ENCODE peak calls at places on chromosomes 4 and X, in nine cellular contexts. F is pancreas, J is heart right ventricle, D is cardiac muscle cell, X is left ventricle myocardium inferior, H is GM23338, C is colonic mucosa, R is tibial artery, Y is breast epithelium. E is an unnamed sample.

GRCh38 chrX:51608766-51609165 is 9.9 kb downstream of the CENPVL3 start:
- DNase-seq in C (no peak), X (no peak), H (no peak), Y (no peak), R (no peak), J (no peak), D (no peak), F (no peak), E (no peak)

GRCh38 chrX:115449742-115450141 is 111.2 kb upstream of the PLS3 start:
- DNase-seq in C (peak; percentile 18), Y (peak; percentile 47), R (peak; percentile 36), D (no peak), H (no peak), F (peak; percentile 40), J (peak; percentile 56), X (peak; percentile 53), E (peak; percentile 47)

GRCh38 chr4:150746156-150746555 is 164.2 kb downstream of the MAB21L2 start:
- DNase-seq in D (no peak), R (no peak), C (no peak), Y (no peak), J (no peak), X (no peak), F (no peak), H (no peak), E (no peak)

GRCh38 chr4:122673252-122673651 is 52.4 kb upstream of the IL21 start:
- DNase-seq in X (no peak), D (no peak), C (peak; percentile 23), R (no peak), Y (no peak), F (no peak), J (no peak), H (peak; percentile 34), E (no peak)

GRCh38 chr4:122576261-122577188 is 44.3 kb downstream of the IL21 start:
- DNase-seq in F (no peak), R (no peak), C (no peak), H (peak; percentile 75), Y (no peak), J (no peak), D (peak; percentile 67), X (no peak), E (no peak)

GRCh38 chr4:128861856-128862518 is 52.5 kb downstream of the JADE1 start:
- DNase-seq in R (no peak), C (no peak), Y (no peak), X (no peak), F (no peak), H (no peak), J (no peak), D (no peak), E (no peak)

GRCh38 chrX:120725874-120726273 is 96.0 kb upstream of the C1GALT1C1 start:
- DNase-seq in H (no peak), C (no peak), J (no peak), R (no peak), X (no peak), F (no peak), Y (no peak), D (no peak), E (no peak)

GRCh38 chr4:18508801-18509200 is 487.2 kb upstream of the LCORL start:
- DNase-seq in Y (no peak), J (no peak), F (no peak), D (no peak), H (peak; percentile 56), R (no peak), X (no peak), C (no peak), E (no peak)

GRCh38 chrX:100625985-100626491 is 10.6 kb downstream of the TSPAN6 start:
- DNase-seq in X (no peak), C (no peak), F (no peak), H (no peak), R (no peak), J (no peak), D (no peak), Y (no peak), E (no peak)

GRCh38 chr4:101791189-101791572 is 651 bp downstream of the BANK1 start:
- DNase-seq in Y (no peak), D (no peak), X (no peak), C (no peak), F (no peak), J (no peak), H (peak; percentile 48), R (no peak), E (peak; percentile 34)

GRCh38 chr4:152590179-152591031 is 54.5 kb upstream of the FBXW7 start:
- DNase-seq in F (no peak), H (no peak), C (no peak), J (no peak), D (no peak), Y (no peak), X (no peak), R (no peak), E (no peak)

GRCh38 chr4:182752158-182752910 is 164.9 kb downstream of the DCTD start:
- DNase-seq in R (no peak), C (no peak), X (no peak), H (peak; percentile 84), D (no peak), J (no peak), Y (no peak), F (no peak), E (no peak)

GRCh38 chrX:78111140-78111931 is 7.3 kb downstream of the PGK1 start:
- DNase-seq in X (no peak), R (no peak), J (no peak), F (peak; percentile 11), D (no peak), C (peak; percentile 40), Y (no peak), H (no peak), E (no peak)

GRCh38 chr4:107376293-107376692 is 340.2 kb upstream of the DKK2 start:
- DNase-seq in J (no peak), R (no peak), Y (no peak), C (no peak), X (no peak), D (no peak), F (no peak), H (no peak), E (no peak)

GRCh38 chr4:107380190-107380589 is 339.8 kb downstream of the PAPSS1 start:
- DNase-seq in C (no peak), F (no peak), J (no peak), H (no peak), Y (no peak), R (no peak), D (no peak), X (no peak), E (no peak)

GRCh38 chr4:107379054-107379869 is 340.8 kb downstream of the PAPSS1 start:
- DNase-seq in H (peak; percentile 6), X (no peak), Y (no peak), F (no peak), D (peak; percentile 9), C (no peak), R (no peak), J (no peak), E (no peak)

GRCh38 chr4:107380836-107381438 is 339.1 kb downstream of the PAPSS1 start:
- DNase-seq in F (no peak), H (peak; percentile 21), C (no peak), J (no peak), R (no peak), D (no peak), X (no peak), Y (no peak), E (no peak)
- TF ChIP-seq CTCF in F (no peak), H (peak; percentile 28), C (no peak), J (no peak), R (no peak), D (no peak), X (no peak), Y (no peak), E (no peak)

DNA sequence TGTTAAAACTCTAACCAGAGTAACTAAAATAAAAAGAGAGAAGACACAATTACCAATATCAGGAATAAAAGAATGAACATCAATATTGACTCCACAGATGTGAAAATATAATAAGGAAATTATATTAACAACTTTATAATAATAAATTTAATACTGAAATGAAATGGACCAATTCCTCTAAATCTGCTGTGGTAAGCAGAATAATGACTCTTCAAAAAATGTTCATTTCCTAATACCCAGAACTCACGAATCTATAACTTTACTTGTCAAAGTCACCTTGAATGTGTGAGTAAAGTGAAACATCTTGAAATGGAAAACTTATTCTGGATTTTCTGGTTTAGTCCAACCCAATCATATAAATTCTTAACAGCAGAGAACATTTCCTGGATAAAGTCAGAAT is 1391.1 kb downstream of the FAM133A start:
- DNase-seq in C (no peak), R (no peak), H (no peak), J (no peak), D (no peak), X (no peak), Y (no peak), F (no peak), E (no peak)
- H3K4me1 ChIP-seq in C (no peaks in the 10 kb centered on the region), R (no peaks in the 10 kb centered on the region), H (peaks cover 2% of the 10 kb centered on the region), J (no peaks in the 10 kb centered on the region), D (peaks cover 4% of the 10 kb centered on the region), X (no peaks in the 10 kb centered on the region), Y (no peaks in the 10 kb centered on the region), F (no peaks in the 10 kb centered on the region), E (no peaks in the 10 kb centered on the region)

DNA sequence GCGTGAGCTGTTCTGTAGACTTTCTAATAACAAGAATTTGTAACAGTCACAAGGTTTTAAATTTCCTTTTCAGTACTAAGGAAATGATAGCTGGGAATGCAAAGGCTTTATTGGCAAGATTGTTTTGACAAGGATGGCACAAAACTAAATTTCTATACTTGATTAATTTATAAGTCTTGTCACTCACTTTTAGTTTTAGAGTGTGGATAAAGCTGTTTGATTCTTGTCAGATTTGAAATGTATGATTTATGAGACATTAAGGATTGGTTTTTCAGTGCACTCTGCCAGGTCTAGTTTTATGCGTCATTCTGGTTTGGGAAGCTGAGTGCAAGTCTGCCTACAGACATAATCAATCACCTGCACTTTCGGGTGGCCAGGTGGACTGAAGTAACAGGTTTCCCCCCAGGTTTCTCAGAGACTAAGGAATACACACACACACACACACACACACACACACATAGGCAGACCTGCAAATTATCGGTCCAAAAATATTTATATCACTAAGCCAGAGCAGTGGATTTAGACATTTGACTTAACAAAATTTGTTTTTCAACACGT is 9.3 kb downstream of the FHL1 start:
- DNase-seq in H (no peak), X (no peak), Y (no peak), J (no peak), R (no peak), D (no peak), F (no peak), C (no peak), E (no peak)
- H3K27ac ChIP-seq in H (no peak overlapping the region), X (peak overlapping the region; percentile 51), Y (no peak overlapping the region), J (no peak overlapping the region), R (peak overlapping the region; percentile 98), D (no peak overlapping the region), F (no peak overlapping the region), C (no peak overlapping the region), E (no peak overlapping the region)

GRCh38 chrX:74537011-74537390 is 77.4 kb downstream of the RLIM start:
- DNase-seq in Y (no peak), D (no peak), C (no peak), F (no peak), X (peak; percentile 16), R (peak; percentile 20), H (peak; percentile 31), J (no peak), E (no peak)

GRCh38 chrX:74534569-74535038 is 79.8 kb downstream of the RLIM start:
- DNase-seq in R (no peak), J (no peak), F (no peak), C (no peak), D (no peak), H (no peak), X (no peak), Y (no peak), E (no peak)

GRCh38 chrX:74535211-74535621 is 79.2 kb downstream of the RLIM start:
- DNase-seq in C (peak; percentile 24), J (no peak), R (peak; percentile 21), H (peak; percentile 62), F (peak; percentile 5), X (no peak), Y (no peak), D (peak; percentile 61), E (no peak)

GRCh38 chrX:74535633-74536141 is 78.7 kb downstream of the RLIM start:
- DNase-seq in F (peak; percentile 51), C (peak; percentile 80), D (peak; percentile 43), Y (peak; percentile 51), X (peak; percentile 76), R (peak; percentile 61), J (peak; percentile 71), H (peak; percentile 54), E (peak; percentile 58)

GRCh38 chrX:74536142-74537010 is 78.0 kb downstream of the RLIM start:
- DNase-seq in R (peak; percentile 80), Y (peak; percentile 62), H (peak; percentile 60), D (peak; percentile 56), X (peak; percentile 85), C (peak; percentile 77), J (peak; percentile 83), F (peak; percentile 57), E (peak; percentile 78)
- TF ChIP-seq CTCF in R (peak; percentile 42), Y (no peak), H (peak; percentile 38), D (peak; percentile 41), X (peak; percentile 58), C (peak; percentile 24), J (no peak), F (no peak), E (no peak)